ENCODE peak calls at places on chromosomes 3 and 15, in six cellular contexts. I is neuronal stem cell, E is IMR-90, R is mesendoderm, P is H1, H is mesenchymal stem cell. F is an unnamed sample.

GRCh38 chr3:116199063-116199462 is 246.2 kb downstream of the LSAMP start:
- DNase-seq in I (no peak), E (no peak), R (no peak), P (no peak), H (no peak), F (no peak)

GRCh38 chr3:111070772-111071256 is 802 bp upstream of the NECTIN3 start:
- DNase-seq in I (no peak), E (no peak), R (no peak), P (no peak), H (no peak), F (peak; percentile 41)

GRCh38 chr3:39358302-39358701 is 24.9 kb upstream of the SLC25A38 start:
- DNase-seq in I (no peak), E (no peak), R (no peak), P (no peak), H (no peak), F (no peak)

GRCh38 chr15:96334705-96335428 is 4.4 kb downstream of the NR2F2 start:
- DNase-seq in I (no peak), E (no peak), R (no peak), P (no peak), H (peak; percentile 34), F (no peak)

GRCh38 chr3:20462723-20463122 is 276.7 kb upstream of the SGO1 start:
- DNase-seq in I (no peak), E (no peak), R (no peak), P (no peak), H (no peak), F (no peak)

GRCh38 chr15:50135123-50135541 is 16.1 kb upstream of the ATP8B4 start:
- DNase-seq in I (no peak), E (peak; percentile 10), R (no peak), P (no peak), H (peak; percentile 67), F (peak; percentile 45)

GRCh38 chr3:4986175-4986610 is 7.0 kb downstream of the BHLHE40 start:
- DNase-seq in I (no peak), E (peak; percentile 64), R (no peak), P (no peak), H (no peak), F (no peak)

GRCh38 chr3:52091566-52092290 is 35.4 kb upstream of the DUSP7 start:
- DNase-seq in I (no peak), E (peak; percentile 49), R (no peak), P (no peak), H (peak; percentile 76), F (no peak)

GRCh38 chr3:55718475-55718874 is 231.4 kb upstream of the WNT5A start:
- DNase-seq in I (no peak), E (peak; percentile 75), R (no peak), P (no peak), H (peak; percentile 48), F (no peak)

GRCh38 chr3:178457506-178457905 is 78.7 kb upstream of the KCNMB2 start:
- DNase-seq in I (no peak), E (no peak), R (no peak), P (no peak), H (no peak), F (no peak)

GRCh38 chr15:83734487-83734886 is 80.6 kb downstream of the ADAMTSL3 start:
- DNase-seq in I (no peak), E (no peak), R (peak; percentile 69), P (peak; percentile 56), H (no peak), F (peak; percentile 7)

GRCh38 chr3:149559989-149560388 is 85.5 kb downstream of the TM4SF4 start:
- DNase-seq in I (no peak), E (no peak), R (no peak), P (no peak), H (no peak), F (no peak)

GRCh38 chr15:65752151-65752700 is 39.9 kb downstream of the DENND4A start:
- DNase-seq in I (no peak), E (peak; percentile 63), R (no peak), P (no peak), H (no peak), F (no peak)

GRCh38 chr15:76285241-76285825 is 25.9 kb downstream of the ETFA start:
- DNase-seq in I (no peak), E (peak; percentile 1), R (no peak), P (no peak), H (peak; percentile 19), F (no peak)

GRCh38 chr3:122760457-122761271 is 33.0 kb downstream of the HSPBAP1 start:
- DNase-seq in I (peak; percentile 45), E (no peak), R (peak; percentile 90), P (peak; percentile 56), H (no peak), F (peak; percentile 42)

GRCh38 chr3:73055583-73056364 is 5.7 kb upstream of the EBLN2 start:
- DNase-seq in I (no peak), E (no peak), R (no peak), P (no peak), H (no peak), F (peak; percentile 61)

GRCh38 chr15:55742927-55743614 is at the start of gene PRTG:
- DNase-seq in I (peak; percentile 98), E (peak; percentile 69), R (peak; percentile 87), P (peak; percentile 76), H (peak; percentile 90), F (peak; percentile 85)

GRCh38 chr15:52050416-52050815 is 31.4 kb downstream of the MAPK6 start:
- DNase-seq in I (no peak), E (peak; percentile 77), R (no peak), P (no peak), H (peak; percentile 61), F (no peak)

GRCh38 chr3:58659051-58659675 is 7.4 kb downstream of the FAM3D start:
- DNase-seq in I (no peak), E (peak; percentile 44), R (peak; percentile 79), P (peak; percentile 55), H (peak; percentile 18), F (no peak)

GRCh38 chr3:159607856-159608255 is 380.8 kb upstream of the IL12A start:
- DNase-seq in I (no peak), E (no peak), R (no peak), P (no peak), H (no peak), F (no peak)

GRCh38 chr15:61871926-61872522 is 188.2 kb downstream of the VPS13C start:
- DNase-seq in I (no peak), E (peak; percentile 20), R (peak; percentile 25), P (no peak), H (peak; percentile 29), F (no peak)

GRCh38 chr15:52652984-52653383 is 26.2 kb downstream of the ATOSA start:
- DNase-seq in I (no peak), E (peak; percentile 92), R (no peak), P (no peak), H (peak; percentile 88), F (no peak)

GRCh38 chr3:73540969-73541740 is 83.6 kb downstream of the PDZRN3 start:
- DNase-seq in I (no peak), E (peak; percentile 60), R (no peak), P (no peak), H (no peak), F (peak; percentile 18)

GRCh38 chr3:17302170-17302569 is 417.4 kb downstream of the PLCL2 start:
- DNase-seq in I (no peak), E (no peak), R (no peak), P (no peak), H (no peak), F (no peak)

DNA sequence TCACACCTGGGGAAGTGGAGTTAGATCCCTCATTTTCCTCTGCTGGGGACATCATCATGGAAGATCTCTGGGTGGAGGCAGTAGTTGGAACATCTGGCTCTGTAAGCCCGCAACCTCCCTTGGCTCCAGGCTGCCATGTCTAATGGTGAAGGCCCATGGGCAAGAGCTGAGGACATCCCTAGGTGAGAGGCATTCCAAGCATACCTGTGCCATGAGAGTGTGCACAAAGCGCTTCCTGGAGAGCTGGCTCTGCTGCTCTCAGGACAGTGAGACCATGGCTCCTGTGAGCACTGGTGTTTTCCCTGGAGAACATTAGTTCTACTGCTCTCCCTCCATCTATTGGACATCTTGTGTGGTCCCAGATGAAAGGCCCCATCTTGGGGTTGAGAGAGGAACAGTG is 7.7 kb downstream of the MAPKAPK3 start:
- DNase-seq in I (no peak), E (no peak), R (peak; percentile 89), P (no peak), H (no peak), F (peak; percentile 83)
- H3K4me3 ChIP-seq in I (no peak overlapping the region), E (no peak overlapping the region), R (no peak overlapping the region), P (no peak overlapping the region), H (no peak overlapping the region), F (no peak overlapping the region)

GRCh38 chr3:156461889-156462288 is 93.0 kb downstream of the SSR3 start:
- DNase-seq in I (no peak), E (no peak), R (no peak), P (no peak), H (no peak), F (no peak)

GRCh38 chr3:156455839-156456238 is 99.1 kb downstream of the SSR3 start:
- DNase-seq in I (peak; percentile 11), E (no peak), R (peak; percentile 76), P (peak; percentile 57), H (no peak), F (no peak)

GRCh38 chr3:156456771-156457224 is 98.1 kb downstream of the SSR3 start:
- DNase-seq in I (peak; percentile 51), E (peak; percentile 13), R (peak; percentile 85), P (no peak), H (peak; percentile 38), F (peak; percentile 76)

GRCh38 chr3:156460206-156460609 is 94.7 kb downstream of the SSR3 start:
- DNase-seq in I (no peak), E (no peak), R (no peak), P (no peak), H (no peak), F (no peak)

DNA sequence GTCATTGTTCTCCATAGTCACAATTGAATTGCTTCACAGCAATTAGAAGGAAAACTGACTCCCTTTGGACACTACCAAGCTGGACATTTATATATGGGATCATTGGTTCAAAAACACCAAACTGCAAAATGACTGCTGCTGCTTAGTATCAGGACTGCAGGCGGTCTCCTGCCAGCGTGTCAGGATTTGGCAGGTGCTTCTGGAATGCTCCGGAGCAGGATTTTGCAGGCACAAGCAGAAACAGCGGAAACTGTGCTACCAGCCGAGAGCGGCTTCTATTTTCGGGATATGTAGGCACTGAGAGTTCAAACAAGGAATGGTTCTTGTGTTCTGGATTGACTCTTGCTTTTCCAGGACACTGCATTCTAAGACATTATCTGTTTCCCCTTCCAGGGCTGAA is 95.5 kb downstream of the SSR3 start:
- DNase-seq in I (no peak), E (no peak), R (no peak), P (no peak), H (no peak), F (peak; percentile 24)
- H3K4ac ChIP-seq in I (no peak overlapping the region), E (no peak overlapping the region), R (no peak overlapping the region), P (no peak overlapping the region), H (no peak overlapping the region), F (no peak overlapping the region)

GRCh38 chr3:113516115-113516505 is 1.2 kb upstream of the SPICE1 start:
- DNase-seq in I (no peak), E (no peak), R (no peak), P (no peak), H (no peak), F (peak; percentile 8)
- H3K4me3 ChIP-seq in I (no peak overlapping the region), E (no peak overlapping the region), R (no peak overlapping the region), P (no peak overlapping the region), H (peak overlapping the region; percentile 98), F (no peak overlapping the region)

DNA sequence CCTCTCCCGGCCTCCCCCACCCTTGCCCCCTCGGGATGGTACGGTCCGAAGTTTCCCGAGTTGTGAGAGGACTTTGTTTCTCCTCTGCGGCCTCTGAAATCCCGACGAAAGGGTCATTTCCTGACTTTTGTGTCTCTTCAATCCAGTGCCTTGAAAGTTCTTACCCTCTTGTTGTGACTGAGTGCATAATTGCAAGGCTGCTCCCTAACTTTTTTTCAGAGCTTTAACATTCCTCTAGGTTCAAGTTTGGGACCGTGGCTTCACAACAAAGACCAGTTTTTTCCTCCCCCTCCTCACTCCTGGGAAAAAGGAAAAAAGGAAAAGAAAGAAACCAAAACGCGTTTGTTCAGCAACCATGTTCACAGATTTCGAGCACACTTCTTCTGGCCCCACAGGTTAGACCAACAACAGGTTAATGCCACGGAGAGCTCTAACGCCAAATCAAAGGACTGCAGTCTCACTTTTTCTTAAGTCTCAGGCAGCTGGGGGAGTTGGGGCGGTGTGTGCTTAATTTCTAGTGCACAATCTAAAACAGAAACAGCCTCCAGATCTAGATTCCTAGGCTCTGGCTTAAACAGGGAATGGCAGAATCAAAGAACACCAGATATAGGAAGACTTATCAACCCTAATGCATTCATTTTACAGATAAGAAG is 139.0 kb downstream of the TMCO5A start:
- DNase-seq in I (no peak), E (peak; percentile 35), R (peak; percentile 79), P (no peak), H (peak; percentile 50), F (no peak)
- H3K4ac ChIP-seq in I (no peak overlapping the region), E (peak overlapping the region; percentile 92), R (peak overlapping the region; percentile 50), P (no peak overlapping the region), H (peak overlapping the region; percentile 70), F (peak overlapping the region; percentile 28)